ENCODE peak calls at places on chromosomes 5 and 9, in ten cellular contexts. Y is right cardiac atrium; W is iPS DF 6.9; B is AG08395; A is transverse colon; E is neuronal stem cell; Z is NT2/D1; G is NCI-H446 treated with DMSO at 0.1 percent for 48 hours; L is activated CD4-positive, CD25-positive, alpha-beta regulatory T cell treated with anti-CD3 and anti-CD28 coated beads, Interleukin-2, amount 50 U/mL, for 72 hours; I is neural crest cell. X is an unnamed sample.

GRCh38 chr5:322942-323879 is 1.7 kb downstream of the AHRR start:
- DNase-seq in W (no peak), Y (no peak), L (no peak), I (no peak), G (no peak), Z (no peak), B (peak), E (no peak), A (no peak), X (no peak)

GRCh38 chr5:148687427-148687826 is 33.1 kb upstream of the HTR4 start:
- DNase-seq in Y (no peak), A (no peak), Z (peak), L (no peak), I (no peak), G (no peak), W (peak), E (no peak), B (no peak), X (peak)

GRCh38 chr9:85377751-85378289 is 363.9 kb downstream of the AGTPBP1 start:
- DNase-seq in E (no peak), B (no peak), Z (no peak), I (no peak), G (no peak), L (no peak), A (no peak), Y (no peak), W (no peak), X (no peak)

GRCh38 chr5:174573210-174574014 is 151.0 kb upstream of the MSX2 start:
- DNase-seq in E (no peak), L (no peak), I (no peak), Z (no peak), W (no peak), B (no peak), G (no peak), A (no peak), Y (no peak), X (no peak)

GRCh38 chr5:34891981-34892380 is 23.3 kb downstream of the RAD1 start:
- DNase-seq in A (no peak), Y (no peak), E (no peak), L (no peak), G (no peak), W (no peak), I (no peak), B (peak), Z (no peak), X (no peak)

GRCh38 chr9:121233906-121234901 is 32.5 kb upstream of the RAB14 start:
- DNase-seq in G (no peak), A (no peak), E (no peak), B (peak), Y (no peak), L (no peak), Z (no peak), W (no peak), I (no peak), X (peak)

GRCh38 chr5:115147052-115147451 is 22.7 kb downstream of the TRIM36 start:
- DNase-seq in I (no peak), L (no peak), Y (no peak), G (no peak), E (no peak), B (no peak), Z (no peak), W (no peak), A (no peak), X (no peak)

GRCh38 chr5:107248065-107248695 is 422.6 kb downstream of the EFNA5 start:
- DNase-seq in W (peak), Y (peak), Z (peak), B (no peak), E (peak), L (peak), I (peak), A (peak), G (no peak), X (no peak)

GRCh38 chr5:148179234-148179824 is 11.0 kb downstream of the SPINK14 start:
- DNase-seq in W (peak), B (peak), Y (no peak), L (no peak), G (peak), Z (peak), A (no peak), I (no peak), E (peak), X (peak)

GRCh38 chr9:81416476-81417298 is 272.7 kb downstream of the TLE1 start:
- DNase-seq in L (no peak), G (no peak), Z (no peak), B (peak), A (no peak), I (no peak), W (no peak), Y (no peak), E (no peak), X (no peak)